ENCODE peak calls at places on chromosomes 13 and 19, in five cellular contexts. G is SK-N-SH, F is tibial nerve, K is right atrium auricular region, Y is stomach. W is an unnamed sample.

GRCh38 chr13:72530471-72530870 is 197.0 kb downstream of the MZT1 start:
- DNase-seq in F (no peak), K (no peak), G (no peak), Y (no peak), W (no peak)

GRCh38 chr19:38964738-38965137 is 10.8 kb downstream of the FBXO17 start:
- DNase-seq in Y (no peak), K (no peak), G (no peak), F (no peak), W (no peak)

GRCh38 chr19:15274477-15274876 is 42.2 kb upstream of the EPHX3 start:
- DNase-seq in G (no peak), Y (no peak), K (no peak), F (no peak), W (no peak)

GRCh38 chr13:73223372-73223781 is 164.6 kb downstream of the KLF5 start:
- DNase-seq in F (no peak), G (no peak), Y (no peak), K (no peak), W (no peak)

GRCh38 chr19:15173746-15174404 is 26.9 kb downstream of the NOTCH3 start:
- DNase-seq in Y (no peak), K (no peak), F (no peak), G (no peak), W (peak; percentile 55)

GRCh38 chr13:111314852-111315251 is 5.6 kb upstream of the TEX29 start:
- DNase-seq in F (no peak), G (no peak), Y (no peak), K (no peak), W (no peak)

GRCh38 chr19:989381-990081 is 5.4 kb downstream of the WDR18 start:
- DNase-seq in F (no peak), G (no peak), K (no peak), Y (no peak), W (peak; percentile 87)

GRCh38 chr19:34793562-34793961 is 20.5 kb upstream of the ZNF599 start:
- DNase-seq in F (no peak), G (no peak), K (no peak), Y (no peak), W (no peak)

GRCh38 chr13:52846567-52847321 is 1.7 kb downstream of the PCDH8 start:
- DNase-seq in G (peak; percentile 75), F (peak; percentile 48), Y (no peak), K (no peak), W (peak; percentile 95)

GRCh38 chr19:17950310-17951150 is 16.4 kb upstream of the KCNN1 start:
- DNase-seq in G (no peak), K (no peak), F (no peak), Y (no peak), W (peak; percentile 88)

GRCh38 chr13:83272076-83272475 is 610.2 kb downstream of the SLITRK1 start:
- DNase-seq in Y (no peak), G (no peak), K (no peak), F (no peak), W (no peak)

GRCh38 chr13:95787356-95788099 is 110.6 kb downstream of the DNAJC3 start:
- DNase-seq in K (no peak), G (no peak), F (no peak), Y (no peak), W (no peak)

GRCh38 chr13:60134376-60134775 is 29.4 kb downstream of the DIAPH3 start:
- DNase-seq in K (no peak), Y (no peak), G (no peak), F (no peak), W (peak; percentile 47)

GRCh38 chr13:113816248-113816924 is 47.5 kb downstream of the GAS6 start:
- DNase-seq in K (no peak), Y (no peak), F (no peak), G (no peak), W (no peak)

GRCh38 chr19:42176649-42176989 is 40.9 kb downstream of the DEDD2 start:
- DNase-seq in F (no peak), K (no peak), G (peak; percentile 82), Y (peak; percentile 31), W (peak; percentile 84)

GRCh38 chr19:41415154-41415571 is 12.0 kb downstream of the B3GNT8 start:
- DNase-seq in F (no peak), Y (no peak), G (no peak), K (no peak), W (no peak)

GRCh38 chr19:1469936-1470863 is 8.8 kb downstream of the C19orf25 start:
- DNase-seq in Y (peak; percentile 57), K (no peak), F (no peak), G (no peak), W (peak; percentile 97)

GRCh38 chr13:60227168-60227567 is 63.4 kb upstream of the DIAPH3 start:
- DNase-seq in F (no peak), Y (no peak), K (no peak), G (no peak), W (no peak)

GRCh38 chr13:28147489-28147888 is 9.1 kb downstream of the PAN3 start:
- DNase-seq in K (no peak), F (no peak), G (no peak), Y (no peak), W (no peak)

GRCh38 chr13:96782186-96782585 is 212.1 kb downstream of the OXGR1 start:
- DNase-seq in Y (no peak), K (no peak), G (no peak), F (no peak), W (no peak)

GRCh38 chr19:3857449-3858003 is 11.3 kb downstream of the ZFR2 start:
- DNase-seq in Y (no peak), K (no peak), F (no peak), G (no peak), W (no peak)

GRCh38 chr13:48318714-48319457 is 15.3 kb downstream of the RB1 start:
- DNase-seq in K (no peak), G (no peak), F (no peak), Y (no peak), W (peak; percentile 15)

GRCh38 chr13:33281951-33282595 is 3.5 kb downstream of the STARD13 start:
- DNase-seq in F (no peak), G (no peak), K (no peak), Y (no peak), W (no peak)

GRCh38 chr13:29106651-29107050 is 286.5 kb downstream of the MTUS2 start:
- DNase-seq in G (no peak), F (no peak), K (no peak), Y (no peak), W (no peak)

DNA sequence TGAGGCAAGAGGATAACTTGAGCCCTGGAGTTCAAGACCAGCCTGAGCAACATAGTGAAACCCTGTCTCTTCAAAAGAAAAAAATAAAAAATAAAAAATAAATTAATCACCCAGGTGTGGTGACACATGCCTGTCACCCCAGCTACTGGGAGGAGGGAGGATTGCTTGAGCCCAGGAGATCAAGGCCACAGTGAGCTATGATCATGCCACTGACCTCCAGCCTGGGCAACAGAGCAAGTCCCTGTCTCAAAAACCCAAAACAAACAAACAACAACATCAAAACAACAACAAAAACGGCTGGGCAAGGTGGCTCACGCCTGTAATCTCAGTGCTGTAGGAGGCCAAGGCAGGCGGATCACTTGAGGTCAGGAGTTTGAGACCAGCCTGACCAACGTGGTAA is 4.3 kb upstream of the SLC39A3 start:
- DNase-seq in Y (no peak), G (no peak), F (no peak), K (no peak), W (no peak)
- H3K27me3 ChIP-seq in Y (peaks cover 16% of the 10 kb centered on the region), G (peaks cover 5% of the 10 kb centered on the region), F (no peaks in the 10 kb centered on the region), K (no peaks in the 10 kb centered on the region), W (no peaks in the 10 kb centered on the region)

DNA sequence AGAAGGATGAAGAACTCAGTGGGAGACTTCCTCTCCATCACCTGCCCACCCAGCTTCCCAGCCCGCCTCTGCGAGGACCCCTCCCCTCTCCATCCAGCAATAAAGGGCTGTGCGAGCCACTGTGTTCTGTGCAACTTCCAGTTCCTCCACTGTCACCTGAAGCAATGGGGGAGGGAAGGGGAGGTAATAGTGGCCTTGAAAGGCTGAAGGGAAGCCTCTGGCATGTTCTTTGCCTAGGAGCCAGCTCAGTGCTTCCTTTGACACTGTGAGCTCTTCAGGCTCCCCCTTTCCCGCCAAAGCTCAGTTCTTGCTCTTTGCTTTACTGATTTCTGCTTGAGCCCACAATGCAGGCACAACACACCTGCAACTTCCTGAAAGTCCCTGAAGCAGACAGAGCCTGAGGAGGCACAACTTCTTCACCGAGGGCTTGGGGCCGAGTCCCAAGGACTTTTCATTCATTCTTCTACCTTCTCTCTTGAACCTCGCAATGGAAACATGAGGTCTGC is 73.2 kb upstream of the DOCK9 start:
- DNase-seq in F (no peak), G (no peak), Y (no peak), K (no peak), W (no peak)
- H3K4me3 ChIP-seq in F (no peak overlapping the region), G (no peak overlapping the region), Y (no peak overlapping the region), K (no peak overlapping the region), W (no peak overlapping the region)

DNA sequence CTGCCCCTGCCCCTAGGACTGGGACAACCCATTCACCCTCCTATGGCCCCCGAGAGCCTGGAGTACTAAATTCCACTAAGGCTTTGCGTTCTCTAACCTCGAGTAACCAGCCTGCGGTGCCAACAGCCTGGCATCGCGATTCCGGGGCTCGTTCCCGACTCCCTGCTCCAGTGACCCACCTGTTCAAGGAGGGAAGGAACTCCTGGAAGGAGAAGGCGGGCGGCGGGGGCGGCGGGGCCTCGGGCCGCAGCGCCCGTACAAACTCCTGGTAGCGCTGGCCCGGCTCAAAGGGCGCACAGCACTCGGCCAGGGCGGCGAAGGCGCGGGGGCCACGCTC is 6.3 kb downstream of the GMIP start:
- DNase-seq in Y (no peak), K (no peak), F (no peak), G (no peak), W (no peak)
- H3K36me3 ChIP-seq in Y (peaks cover 19% of the 10 kb centered on the region), K (no peaks in the 10 kb centered on the region), F (peaks cover 68% of the 10 kb centered on the region), G (peaks cover 17% of the 10 kb centered on the region), W (peaks cover 12% of the 10 kb centered on the region)

GRCh38 chr19:44754743-44755066 is 6.2 kb downstream of the BCL3 start:
- DNase-seq in K (no peak), Y (no peak), F (no peak), G (no peak), W (peak; percentile 53)

GRCh38 chr19:44753932-44754742 is 5.6 kb downstream of the BCL3 start:
- DNase-seq in K (peak; percentile 95), F (peak; percentile 89), G (peak; percentile 72), Y (peak; percentile 96), W (peak; percentile 92)

GRCh38 chr19:44752123-44752815 is 3.8 kb downstream of the BCL3 start:
- DNase-seq in G (no peak), F (no peak), K (no peak), Y (no peak), W (no peak)

GRCh38 chr19:44753619-44753931 is 5.1 kb downstream of the BCL3 start:
- DNase-seq in Y (no peak), G (no peak), K (no peak), F (no peak), W (no peak)

GRCh38 chr19:44752816-44753618 is 4.5 kb downstream of the BCL3 start:
- DNase-seq in F (peak; percentile 80), G (peak; percentile 68), K (peak; percentile 91), Y (peak; percentile 95), W (peak; percentile 94)
- H3K27me3 ChIP-seq in F (no peaks in the 10 kb centered on the region), G (no peaks in the 10 kb centered on the region), K (no peaks in the 10 kb centered on the region), Y (no peaks in the 10 kb centered on the region), W (peaks cover 55% of the 10 kb centered on the region)

GRCh38 chr19:46299695-46300094 is 2.9 kb downstream of the HIF3A start:
- DNase-seq in F (no peak), Y (no peak), G (no peak), K (no peak), W (no peak)
- H3K4me3 ChIP-seq in F (no peak overlapping the region), Y (peak overlapping the region; percentile 51), G (no peak overlapping the region), K (peak overlapping the region; percentile 58), W (no peak overlapping the region)